ENCODE peak calls at places on chromosomes 12 and 14, in four cellular contexts. One of them, this sample, is unnamed.

GRCh38 chr12:92393504-92393903 is 247.9 kb upstream of the BTG1 start:
- DNase-seq in breast epithelium: no peak
- DNase-seq in OCI-LY7: peak; percentile 54
- DNase-seq in cardiac muscle cell: no peak
- DNase-seq in this sample: no peak

GRCh38 chr12:76863005-76863670 is 15.7 kb downstream of the CSRP2 start:
- DNase-seq in OCI-LY7: no peak
- DNase-seq in cardiac muscle cell: peak; percentile 60
- DNase-seq in breast epithelium: no peak
- DNase-seq in this sample: no peak

GRCh38 chr12:124531281-124531745 is 36.1 kb downstream of the NCOR2 start:
- DNase-seq in breast epithelium: no peak
- DNase-seq in cardiac muscle cell: no peak
- DNase-seq in OCI-LY7: no peak
- DNase-seq in this sample: peak; percentile 86

GRCh38 chr12:69639400-69640016 is 28.8 kb upstream of the LRRC10 start:
- DNase-seq in OCI-LY7: peak; percentile 71
- DNase-seq in cardiac muscle cell: peak; percentile 81
- DNase-seq in breast epithelium: peak; percentile 22
- DNase-seq in this sample: peak; percentile 86

GRCh38 chr14:53193193-53193592 is 40.1 kb upstream of the DDHD1 start:
- DNase-seq in breast epithelium: no peak
- DNase-seq in OCI-LY7: no peak
- DNase-seq in cardiac muscle cell: peak; percentile 76
- DNase-seq in this sample: no peak

GRCh38 chr12:118237908-118238307 is 102.0 kb downstream of the PEBP1 start:
- DNase-seq in OCI-LY7: no peak
- DNase-seq in breast epithelium: no peak
- DNase-seq in cardiac muscle cell: peak; percentile 6
- DNase-seq in this sample: no peak

GRCh38 chr12:126157575-126157966 is 1092.3 kb downstream of the AACS start:
- DNase-seq in breast epithelium: no peak
- DNase-seq in cardiac muscle cell: no peak
- DNase-seq in OCI-LY7: no peak
- DNase-seq in this sample: no peak

GRCh38 chr14:57574617-57575288 is 81.1 kb upstream of the CCDC198 start:
- DNase-seq in breast epithelium: no peak
- DNase-seq in cardiac muscle cell: no peak
- DNase-seq in OCI-LY7: no peak
- DNase-seq in this sample: peak; percentile 39

GRCh38 chr14:97262336-97262735 is 465.2 kb downstream of the VRK1 start:
- DNase-seq in breast epithelium: no peak
- DNase-seq in OCI-LY7: no peak
- DNase-seq in cardiac muscle cell: no peak
- DNase-seq in this sample: no peak

GRCh38 chr14:103445783-103446182 is 60.6 kb downstream of the MARK3 start:
- DNase-seq in cardiac muscle cell: no peak
- DNase-seq in OCI-LY7: no peak
- DNase-seq in breast epithelium: no peak
- DNase-seq in this sample: no peak

GRCh38 chr12:47757840-47758583 is 668 bp downstream of the RAPGEF3 start:
- DNase-seq in cardiac muscle cell: no peak
- DNase-seq in breast epithelium: no peak
- DNase-seq in OCI-LY7: no peak
- DNase-seq in this sample: no peak

GRCh38 chr12:101759396-101760047 is 20.3 kb upstream of the SYCP3 start:
- DNase-seq in cardiac muscle cell: peak; percentile 50
- DNase-seq in breast epithelium: no peak
- DNase-seq in OCI-LY7: peak; percentile 62
- DNase-seq in this sample: peak; percentile 57

GRCh38 chr12:67420506-67420905 is 151.3 kb downstream of the CAND1 start:
- DNase-seq in OCI-LY7: no peak
- DNase-seq in breast epithelium: no peak
- DNase-seq in cardiac muscle cell: no peak
- DNase-seq in this sample: no peak

GRCh38 chr12:55072093-55072492 is 52.3 kb downstream of the NEUROD4 start:
- DNase-seq in breast epithelium: no peak
- DNase-seq in OCI-LY7: peak; percentile 82
- DNase-seq in cardiac muscle cell: peak; percentile 17
- DNase-seq in this sample: peak; percentile 50

GRCh38 chr12:80490329-80490728 is 46.3 kb downstream of the PTPRQ start:
- DNase-seq in cardiac muscle cell: no peak
- DNase-seq in OCI-LY7: no peak
- DNase-seq in breast epithelium: no peak
- DNase-seq in this sample: no peak

GRCh38 chr14:94129111-94129757 is at the start of gene IFI27L2:
- DNase-seq in breast epithelium: peak; percentile 53
- DNase-seq in cardiac muscle cell: peak; percentile 90
- DNase-seq in OCI-LY7: peak; percentile 85
- DNase-seq in this sample: peak; percentile 88

GRCh38 chr14:72850360-72850759 is 43.5 kb downstream of the DPF3 start:
- DNase-seq in cardiac muscle cell: no peak
- DNase-seq in OCI-LY7: no peak
- DNase-seq in breast epithelium: no peak
- DNase-seq in this sample: no peak

GRCh38 chr14:84420236-84420635 is 1109.7 kb upstream of the FLRT2 start:
- DNase-seq in OCI-LY7: no peak
- DNase-seq in breast epithelium: no peak
- DNase-seq in cardiac muscle cell: peak; percentile 27
- DNase-seq in this sample: no peak

GRCh38 chr12:119770146-119770545 is 102.2 kb downstream of the PRKAB1 start:
- DNase-seq in breast epithelium: no peak
- DNase-seq in OCI-LY7: no peak
- DNase-seq in cardiac muscle cell: no peak
- DNase-seq in this sample: no peak

GRCh38 chr14:24327303-24327702 is 7.6 kb downstream of the ADCY4 start:
- DNase-seq in breast epithelium: no peak
- DNase-seq in OCI-LY7: no peak
- DNase-seq in cardiac muscle cell: no peak
- DNase-seq in this sample: no peak

GRCh38 chr14:57991353-57991752 is 125.5 kb upstream of the SLC35F4 start:
- DNase-seq in cardiac muscle cell: no peak
- DNase-seq in breast epithelium: no peak
- DNase-seq in OCI-LY7: no peak
- DNase-seq in this sample: no peak

GRCh38 chr14:54577494-54577893 is 10.6 kb downstream of the SAMD4A start:
- DNase-seq in OCI-LY7: no peak
- DNase-seq in breast epithelium: no peak
- DNase-seq in cardiac muscle cell: no peak
- DNase-seq in this sample: no peak

GRCh38 chr12:131494141-131494733 is 216.7 kb upstream of the SFSWAP start:
- DNase-seq in cardiac muscle cell: no peak
- DNase-seq in breast epithelium: no peak
- DNase-seq in OCI-LY7: no peak
- DNase-seq in this sample: no peak

GRCh38 chr14:77761205-77761931 is 412 bp upstream of the SNW1 start:
- DNase-seq in cardiac muscle cell: peak; percentile 73
- DNase-seq in breast epithelium: no peak
- DNase-seq in OCI-LY7: peak; percentile 19
- DNase-seq in this sample: peak; percentile 44

GRCh38 chr14:67999693-68000384 is 180.3 kb downstream of the RAD51B start:
- DNase-seq in cardiac muscle cell: peak; percentile 87
- DNase-seq in OCI-LY7: no peak
- DNase-seq in breast epithelium: no peak
- DNase-seq in this sample: no peak

GRCh38 chr14:106372870-106373657 is 846.7 kb downstream of the TMEM121 start:
- DNase-seq in breast epithelium: no peak
- DNase-seq in OCI-LY7: peak; percentile 86
- DNase-seq in cardiac muscle cell: no peak
- DNase-seq in this sample: peak; percentile 60

GRCh38 chr12:89507015-89507824 is 17.4 kb downstream of the GALNT4 start:
- DNase-seq in OCI-LY7: no peak
- DNase-seq in cardiac muscle cell: no peak
- DNase-seq in breast epithelium: no peak
- DNase-seq in this sample: no peak

GRCh38 chr14:33052899-33053400 is 114.3 kb downstream of the NPAS3 start:
- DNase-seq in OCI-LY7: no peak
- DNase-seq in cardiac muscle cell: no peak
- DNase-seq in breast epithelium: no peak
- DNase-seq in this sample: no peak

GRCh38 chr14:57704796-57705195 is 161.1 kb downstream of the SLC35F4 start:
- DNase-seq in cardiac muscle cell: no peak
- DNase-seq in OCI-LY7: no peak
- DNase-seq in breast epithelium: no peak
- DNase-seq in this sample: no peak

GRCh38 chr14:73457935-73458218 is 469 bp downstream of the NUMB start:
- DNase-seq in cardiac muscle cell: no peak
- DNase-seq in OCI-LY7: no peak
- DNase-seq in breast epithelium: peak; percentile 33
- DNase-seq in this sample: no peak

GRCh38 chr12:90858261-90858660 is 96.7 kb downstream of the CCER1 start:
- DNase-seq in breast epithelium: no peak
- DNase-seq in cardiac muscle cell: peak; percentile 61
- DNase-seq in OCI-LY7: no peak
- DNase-seq in this sample: peak; percentile 28

GRCh38 chr12:3131129-3131528 is 54.0 kb downstream of the TSPAN9 start:
- DNase-seq in breast epithelium: no peak
- DNase-seq in OCI-LY7: no peak
- DNase-seq in cardiac muscle cell: no peak
- DNase-seq in this sample: no peak

GRCh38 chr12:3129301-3130052 is 52.3 kb downstream of the TSPAN9 start:
- DNase-seq in OCI-LY7: no peak
- DNase-seq in breast epithelium: no peak
- DNase-seq in cardiac muscle cell: peak; percentile 84
- DNase-seq in this sample: no peak

GRCh38 chr12:3127832-3128231 is 50.7 kb downstream of the TSPAN9 start:
- DNase-seq in OCI-LY7: no peak
- DNase-seq in cardiac muscle cell: peak; percentile 55
- DNase-seq in breast epithelium: no peak
- DNase-seq in this sample: no peak

GRCh38 chr12:3128498-3129293 is 51.5 kb downstream of the TSPAN9 start:
- DNase-seq in breast epithelium: no peak
- DNase-seq in cardiac muscle cell: no peak
- DNase-seq in OCI-LY7: no peak
- DNase-seq in this sample: no peak

DNA sequence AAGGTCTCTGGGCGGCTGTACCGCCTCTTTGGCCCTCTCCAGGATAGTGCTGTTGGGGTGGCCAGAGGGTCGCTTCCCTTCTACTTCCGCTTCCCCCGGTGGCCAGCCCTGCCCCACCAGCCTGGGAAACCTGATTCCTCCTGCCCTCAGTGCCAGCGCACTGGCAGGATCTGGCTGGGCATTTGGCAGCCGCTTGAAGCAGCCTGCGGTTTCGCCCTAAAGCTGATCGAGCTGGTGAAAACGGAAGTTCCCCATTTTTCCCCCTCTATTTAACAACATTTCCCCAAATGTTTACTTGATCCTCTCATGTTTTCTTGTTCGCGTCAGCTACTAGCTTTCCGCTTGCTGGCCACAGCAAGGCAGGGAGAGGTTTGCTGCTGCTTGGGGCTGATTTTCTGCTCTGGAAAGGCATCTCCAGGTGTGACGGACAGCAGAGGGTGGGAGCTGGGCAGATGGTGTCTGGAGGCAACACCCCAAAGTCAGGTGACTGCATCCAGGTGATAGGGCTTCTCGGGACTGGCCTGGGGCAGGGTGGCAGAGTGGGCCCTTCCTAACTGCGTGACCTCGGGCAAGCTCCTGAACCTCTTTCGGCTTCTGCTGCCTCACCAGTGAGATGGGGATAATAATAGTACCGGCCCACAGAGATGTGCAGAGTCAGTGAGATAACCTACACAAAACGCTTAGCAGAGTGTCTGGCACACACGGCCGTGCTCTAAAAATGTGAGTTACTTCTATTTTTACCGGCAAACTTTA is 53.0 kb downstream of the TSPAN9 start:
- DNase-seq in OCI-LY7: no peak
- DNase-seq in breast epithelium: no peak
- DNase-seq in cardiac muscle cell: no peak
- DNase-seq in this sample: no peak
- H3K4me3 ChIP-seq in OCI-LY7: no peak overlapping the region
- H3K4me3 ChIP-seq in breast epithelium: no peak overlapping the region
- H3K4me3 ChIP-seq in cardiac muscle cell: no peak overlapping the region
- H3K4me3 ChIP-seq in this sample: no peak overlapping the region

DNA sequence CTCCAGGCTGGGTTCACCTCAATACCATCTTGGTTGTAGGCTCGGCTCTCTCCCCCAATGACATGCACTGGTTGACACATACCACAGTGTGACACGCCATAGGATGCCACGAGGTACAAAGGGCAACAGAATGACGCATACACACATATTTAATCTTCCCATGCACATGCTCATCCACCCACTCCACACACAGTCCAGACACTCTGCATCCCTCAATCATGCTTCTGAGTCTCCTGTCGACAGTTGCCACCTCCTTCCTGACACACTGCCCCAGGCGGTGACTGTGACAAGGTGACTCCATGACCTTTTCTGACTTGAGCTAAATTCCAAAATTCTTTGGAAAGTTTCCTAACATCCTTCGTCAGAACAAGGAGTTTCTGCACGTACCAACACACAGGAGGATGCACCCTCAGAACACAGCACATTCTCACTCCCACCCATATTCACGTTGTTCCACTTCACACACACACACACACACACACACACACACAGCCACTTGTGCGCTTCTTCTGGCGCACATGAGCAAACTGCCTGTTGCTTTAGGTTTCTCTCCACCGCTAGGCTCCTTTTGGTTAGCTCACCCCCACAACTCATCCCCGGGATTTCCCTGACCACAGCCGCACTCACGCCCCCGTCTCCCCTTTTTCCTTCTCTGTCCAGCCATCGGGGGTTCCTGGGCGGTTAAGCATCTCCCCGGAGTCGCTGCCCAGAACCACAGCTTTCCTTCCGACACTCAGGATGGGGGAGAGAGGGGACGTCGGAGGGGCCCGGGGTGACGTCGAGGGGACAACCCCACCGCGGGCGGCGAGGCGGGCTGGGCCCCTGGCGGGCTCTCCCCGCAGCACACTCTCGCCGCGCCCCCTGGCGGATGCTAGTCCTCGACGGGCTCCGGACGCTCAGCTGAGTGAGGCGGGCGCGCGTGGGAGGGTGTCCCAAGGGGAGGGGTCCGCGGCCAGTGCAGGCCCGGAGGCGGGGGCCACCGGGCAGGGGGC is 536 bp upstream of the WNT1 start:
- DNase-seq in breast epithelium: no peak
- DNase-seq in cardiac muscle cell: no peak
- DNase-seq in OCI-LY7: peak; percentile 78
- DNase-seq in this sample: peak; percentile 71
- H3K4me1 ChIP-seq in breast epithelium: peaks cover 18% of the 10 kb centered on the region
- H3K4me1 ChIP-seq in cardiac muscle cell: peaks cover 10% of the 10 kb centered on the region
- H3K4me1 ChIP-seq in OCI-LY7: peaks cover 6% of the 10 kb centered on the region
- H3K4me1 ChIP-seq in this sample: peaks cover 32% of the 10 kb centered on the region

GRCh38 chr12:108649668-108650067 is 16.0 kb upstream of the SELPLG start:
- DNase-seq in OCI-LY7: no peak
- DNase-seq in cardiac muscle cell: peak; percentile 75
- DNase-seq in breast epithelium: peak; percentile 83
- DNase-seq in this sample: no peak
- H3K27ac ChIP-seq in OCI-LY7: no peak overlapping the region
- H3K27ac ChIP-seq in cardiac muscle cell: peak overlapping the region; percentile 2
- H3K27ac ChIP-seq in breast epithelium: peak overlapping the region; percentile 65
- H3K27ac ChIP-seq in this sample: no peak overlapping the region

DNA sequence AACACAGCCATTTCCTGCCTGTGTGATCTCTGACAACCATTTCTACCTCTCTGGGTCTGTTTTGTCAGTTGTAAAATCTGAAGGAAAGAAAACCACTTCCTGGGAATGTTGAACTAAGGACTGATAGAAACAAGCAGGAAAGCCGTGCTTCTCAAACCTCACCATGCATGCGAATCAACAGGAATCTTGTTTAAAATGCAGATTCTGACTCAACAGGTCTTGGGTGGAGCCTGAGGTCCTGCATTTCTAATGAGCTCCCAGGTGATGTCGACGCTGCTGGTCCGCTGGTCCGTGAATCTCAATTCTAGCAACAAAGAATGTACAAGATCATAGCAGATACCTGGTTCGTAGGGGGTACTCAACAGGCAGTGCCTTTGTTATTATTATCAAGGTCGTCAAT is 38.0 kb upstream of the GPATCH2L start:
- DNase-seq in OCI-LY7: no peak
- DNase-seq in breast epithelium: no peak
- DNase-seq in cardiac muscle cell: no peak
- DNase-seq in this sample: no peak
- H3K4me3 ChIP-seq in OCI-LY7: no peak overlapping the region
- H3K4me3 ChIP-seq in breast epithelium: no peak overlapping the region
- H3K4me3 ChIP-seq in cardiac muscle cell: no peak overlapping the region
- H3K4me3 ChIP-seq in this sample: no peak overlapping the region